ENCODE peak calls at places on chromosome 13, in four cellular contexts. One of them, this sample, is unnamed.
A peak's percentile ranks its signal among the peaks of the same experiment; 100 is the strongest.

GRCh38 chr13:111474136-111475002 is 153.9 kb downstream of the TEX29 start:
- DNase-seq in IMR-90: peak; percentile 35
- DNase-seq in fibroblast of lung: peak; percentile 57
- DNase-seq in GM12892: no peak
- DNase-seq in this sample: no peak

GRCh38 chr13:92896842-92897241 is 329.8 kb upstream of the GPC6 start:
- DNase-seq in IMR-90: peak; percentile 21
- DNase-seq in fibroblast of lung: peak; percentile 47
- DNase-seq in GM12892: no peak
- DNase-seq in this sample: no peak

GRCh38 chr13:32159147-32159869 is 127.7 kb downstream of the FRY start:
- DNase-seq in IMR-90: peak; percentile 45
- DNase-seq in fibroblast of lung: peak; percentile 74
- DNase-seq in GM12892: no peak
- DNase-seq in this sample: no peak

GRCh38 chr13:91714726-91715334 is 316.4 kb downstream of the GPC5 start:
- DNase-seq in IMR-90: no peak
- DNase-seq in fibroblast of lung: no peak
- DNase-seq in GM12892: no peak
- DNase-seq in this sample: no peak

GRCh38 chr13:94305463-94305862 is 174.0 kb downstream of the DCT start:
- DNase-seq in IMR-90: peak; percentile 90
- DNase-seq in fibroblast of lung: peak; percentile 94
- DNase-seq in GM12892: no peak
- DNase-seq in this sample: no peak

GRCh38 chr13:102798653-102799543 is at the start of the genes BIVM and POGLUT2:
- DNase-seq in IMR-90: peak; percentile 91
- DNase-seq in fibroblast of lung: peak; percentile 92
- DNase-seq in GM12892: peak; percentile 85
- DNase-seq in this sample: peak; percentile 89

GRCh38 chr13:46575843-46576242 is 22.9 kb downstream of the LRCH1 start:
- DNase-seq in IMR-90: peak; percentile 89
- DNase-seq in fibroblast of lung: peak; percentile 75
- DNase-seq in GM12892: no peak
- DNase-seq in this sample: no peak

GRCh38 chr13:105343134-105343806 is 1192.2 kb downstream of the EFNB2 start:
- DNase-seq in IMR-90: peak; percentile 59
- DNase-seq in fibroblast of lung: peak; percentile 42
- DNase-seq in GM12892: no peak
- DNase-seq in this sample: no peak

GRCh38 chr13:28049880-28050871 is 50.2 kb downstream of the FLT3 start:
- DNase-seq in IMR-90: no peak
- DNase-seq in fibroblast of lung: no peak
- DNase-seq in GM12892: no peak
- DNase-seq in this sample: no peak

GRCh38 chr13:110283661-110284516 is 23.1 kb downstream of the COL4A1 start:
- DNase-seq in IMR-90: peak; percentile 66
- DNase-seq in fibroblast of lung: peak; percentile 59
- DNase-seq in GM12892: no peak
- DNase-seq in this sample: no peak

GRCh38 chr13:19927117-19927734 is 31.3 kb upstream of the ZMYM2 start:
- DNase-seq in IMR-90: peak; percentile 31
- DNase-seq in fibroblast of lung: peak; percentile 55
- DNase-seq in GM12892: no peak
- DNase-seq in this sample: no peak

GRCh38 chr13:74575729-74576125 is 441.5 kb upstream of the KLF12 start:
- DNase-seq in IMR-90: peak; percentile 33
- DNase-seq in fibroblast of lung: peak; percentile 68
- DNase-seq in GM12892: no peak
- DNase-seq in this sample: no peak

GRCh38 chr13:54934121-54934520 is 1905.5 kb downstream of the OLFM4 start:
- DNase-seq in IMR-90: no peak
- DNase-seq in fibroblast of lung: no peak
- DNase-seq in GM12892: no peak
- DNase-seq in this sample: no peak

GRCh38 chr13:23867027-23867491 is 22.1 kb downstream of the MIPEP start:
- DNase-seq in IMR-90: peak; percentile 85
- DNase-seq in fibroblast of lung: peak; percentile 59
- DNase-seq in GM12892: no peak
- DNase-seq in this sample: no peak

GRCh38 chr13:38914070-38914469 is 76.6 kb downstream of the STOML3 start:
- DNase-seq in IMR-90: no peak
- DNase-seq in fibroblast of lung: no peak
- DNase-seq in GM12892: no peak
- DNase-seq in this sample: no peak

GRCh38 chr13:40102854-40103253 is 447.4 kb downstream of the COG6 start:
- DNase-seq in IMR-90: peak; percentile 65
- DNase-seq in fibroblast of lung: no peak
- DNase-seq in GM12892: no peak
- DNase-seq in this sample: peak; percentile 87

GRCh38 chr13:44713793-44714469 is 137.8 kb upstream of the TSC22D1 start:
- DNase-seq in IMR-90: peak; percentile 94
- DNase-seq in fibroblast of lung: peak; percentile 84
- DNase-seq in GM12892: no peak
- DNase-seq in this sample: no peak

GRCh38 chr13:102038787-102039186 is 363.1 kb downstream of the FGF14 start:
- DNase-seq in IMR-90: no peak
- DNase-seq in fibroblast of lung: no peak
- DNase-seq in GM12892: no peak
- DNase-seq in this sample: no peak

GRCh38 chr13:45393941-45394570 is 24.1 kb downstream of the SLC25A30 start:
- DNase-seq in IMR-90: peak; percentile 54
- DNase-seq in fibroblast of lung: peak; percentile 56
- DNase-seq in GM12892: peak; percentile 27
- DNase-seq in this sample: peak; percentile 38

GRCh38 chr13:49958321-49958720 is 22.2 kb upstream of the SPRYD7 start:
- DNase-seq in IMR-90: peak; percentile 11
- DNase-seq in fibroblast of lung: no peak
- DNase-seq in GM12892: no peak
- DNase-seq in this sample: no peak

GRCh38 chr13:46983881-46984280 is 87.0 kb upstream of the HTR2A start:
- DNase-seq in IMR-90: peak; percentile 76
- DNase-seq in fibroblast of lung: peak; percentile 53
- DNase-seq in GM12892: no peak
- DNase-seq in this sample: no peak

GRCh38 chr13:37194428-37194861 is 89.0 kb upstream of the CSNK1A1L start:
- DNase-seq in IMR-90: peak; percentile 82
- DNase-seq in fibroblast of lung: peak; percentile 54
- DNase-seq in GM12892: no peak
- DNase-seq in this sample: no peak

GRCh38 chr13:84651288-84651687 is 769.0 kb upstream of the SLITRK1 start:
- DNase-seq in IMR-90: peak; percentile 85
- DNase-seq in fibroblast of lung: peak; percentile 80
- DNase-seq in GM12892: no peak
- DNase-seq in this sample: no peak